ENCODE peak calls at places on chromosomes 1 and 21, in four cellular contexts. E is adrenal gland, L is stomach, W is right lobe of liver. O is an unnamed sample.

GRCh38 chr1:47856994-47857393 is 140.2 kb downstream of the TRABD2B start:
- DNase-seq in E (no peak), L (no peak), W (no peak), O (no peak)

GRCh38 chr1:1758692-1759455 is 19.4 kb downstream of the NADK start:
- DNase-seq in E (peak), L (peak), W (peak), O (peak)

GRCh38 chr1:24639881-24640280 is 3.2 kb upstream of the SRRM1 start:
- DNase-seq in E (no peak), L (no peak), W (no peak), O (no peak)

GRCh38 chr1:235513495-235514366 is 9.5 kb upstream of the B3GALNT2 start:
- DNase-seq in E (peak), L (no peak), W (no peak), O (no peak)

GRCh38 chr1:110783292-110783918 is 89.5 kb upstream of the CD53 start:
- DNase-seq in E (peak), L (peak), W (peak), O (peak)

GRCh38 chr1:7298749-7299151 is 472.3 kb upstream of the VAMP3 start:
- DNase-seq in E (no peak), L (no peak), W (no peak), O (no peak)

GRCh38 chr1:115317101-115318012 is 20.7 kb downstream of the NGF start:
- DNase-seq in E (no peak), L (peak), W (no peak), O (no peak)

GRCh38 chr21:46111857-46112730 is 14.2 kb downstream of the COL6A2 start:
- DNase-seq in E (peak), L (peak), W (peak), O (peak)

GRCh38 chr1:16122916-16123315 is 33.0 kb downstream of the EPHA2 start:
- DNase-seq in E (no peak), L (no peak), W (no peak), O (no peak)

GRCh38 chr1:178938959-178939317 is 68.1 kb upstream of the ANGPTL1 start:
- DNase-seq in E (peak), L (no peak), W (no peak), O (peak)

GRCh38 chr1:182608850-182609610 is 4.8 kb upstream of the RGS16 start:
- DNase-seq in E (no peak), L (no peak), W (no peak), O (no peak)

GRCh38 chr21:35198004-35198403 is 148.9 kb upstream of the RUNX1 start:
- DNase-seq in E (no peak), L (no peak), W (no peak), O (no peak)

GRCh38 chr1:221247050-221247449 is 367.8 kb downstream of the HLX start:
- DNase-seq in E (no peak), L (no peak), W (no peak), O (no peak)

GRCh38 chr1:232575524-232576040 is 54.4 kb downstream of the SIPA1L2 start:
- DNase-seq in E (no peak), L (no peak), W (no peak), O (no peak)

GRCh38 chr1:24929876-24930702 is at the start of gene RUNX3:
- DNase-seq in E (no peak), L (peak), W (peak), O (peak)

GRCh38 chr1:16631248-16632043 is 18.1 kb upstream of the NBPF1 start:
- DNase-seq in E (peak), L (peak), W (peak), O (peak)

GRCh38 chr1:62325696-62326095 is 6.5 kb upstream of the KANK4 start:
- DNase-seq in E (no peak), L (no peak), W (no peak), O (no peak)

GRCh38 chr1:43979528-43980254 is 681 bp downstream of the B4GALT2 start:
- DNase-seq in E (peak), L (peak), W (peak), O (peak)

GRCh38 chr21:31634993-31635392 is 24.5 kb upstream of the SOD1 start:
- DNase-seq in E (no peak), L (no peak), W (no peak), O (no peak)

GRCh38 chr1:57061369-57061768 is 95.6 kb upstream of the C8B start:
- DNase-seq in E (no peak), L (peak), W (peak), O (no peak)

GRCh38 chr1:19412654-19413053 is 72.7 kb downstream of the CAPZB start:
- DNase-seq in E (no peak), L (no peak), W (no peak), O (no peak)

GRCh38 chr1:109624215-109625010 is 4.8 kb downstream of the AMPD2 start:
- DNase-seq in E (no peak), L (no peak), W (no peak), O (no peak)

GRCh38 chr1:43671626-43672330 is 21.8 kb downstream of the KDM4A start:
- DNase-seq in E (peak), L (no peak), W (no peak), O (no peak)

GRCh38 chr1:119646521-119647227 is 1.4 kb downstream of the ZNF697 start:
- DNase-seq in E (peak), L (no peak), W (no peak), O (no peak)

GRCh38 chr1:154414606-154415005 is 9.5 kb downstream of the IL6R start:
- DNase-seq in E (peak), L (peak), W (peak), O (no peak)

GRCh38 chr21:45041351-45041805 is 33.0 kb upstream of the ADARB1 start:
- DNase-seq in E (peak), L (peak), W (peak), O (peak)

GRCh38 chr1:228666686-228667085 is 68.6 kb upstream of the RHOU start:
- DNase-seq in E (no peak), L (no peak), W (no peak), O (no peak)

GRCh38 chr1:177600936-177601335 is 368.9 kb downstream of the SEC16B start:
- DNase-seq in E (no peak), L (peak), W (no peak), O (no peak)

GRCh38 chr1:178528963-178529355 is 16.1 kb downstream of the TEX35 start:
- DNase-seq in E (no peak), L (no peak), W (no peak), O (no peak)

GRCh38 chr1:12486401-12487005 is 131.5 kb downstream of the DHRS3 start:
- DNase-seq in E (no peak), L (no peak), W (no peak), O (no peak)

GRCh38 chr1:5379176-5379759 is 613.0 kb downstream of the NPHP4 start:
- DNase-seq in E (no peak), L (no peak), W (no peak), O (no peak)

GRCh38 chr1:94209425-94209824 is 28.0 kb downstream of the ARHGAP29 start:
- DNase-seq in E (no peak), L (no peak), W (no peak), O (no peak)

DNA sequence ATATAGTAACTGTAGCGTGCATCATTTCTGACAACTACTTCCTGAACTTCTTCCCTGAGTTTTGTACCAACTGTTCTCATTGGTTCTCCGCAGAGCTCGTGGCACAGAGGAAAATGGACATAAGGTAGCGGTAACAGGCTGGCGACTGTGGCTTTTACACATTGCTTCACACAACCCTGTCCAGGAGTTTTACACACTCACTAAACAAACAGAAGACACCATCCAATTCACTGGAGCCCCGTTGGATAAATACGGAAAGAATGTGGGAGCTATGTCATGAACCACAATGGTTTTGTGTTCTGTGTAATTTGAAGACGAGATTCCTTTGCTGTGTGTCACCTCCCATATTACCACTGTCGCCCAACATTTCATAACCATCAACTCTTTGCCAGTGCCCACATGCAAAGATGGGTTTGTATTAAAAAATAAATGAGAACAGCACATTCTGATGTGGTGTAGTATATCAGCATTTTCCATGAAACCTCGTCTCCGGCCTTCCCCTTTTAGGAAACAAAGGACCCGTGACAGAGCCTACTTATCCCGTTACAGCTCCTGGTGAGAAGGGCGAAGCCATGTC is 47.3 kb upstream of the ENAH start:
- DNase-seq in E (no peak), L (no peak), W (no peak), O (no peak)
- H3K4me3 ChIP-seq in E (no peak), L (no peak), W (no peak), O (no peak)

DNA sequence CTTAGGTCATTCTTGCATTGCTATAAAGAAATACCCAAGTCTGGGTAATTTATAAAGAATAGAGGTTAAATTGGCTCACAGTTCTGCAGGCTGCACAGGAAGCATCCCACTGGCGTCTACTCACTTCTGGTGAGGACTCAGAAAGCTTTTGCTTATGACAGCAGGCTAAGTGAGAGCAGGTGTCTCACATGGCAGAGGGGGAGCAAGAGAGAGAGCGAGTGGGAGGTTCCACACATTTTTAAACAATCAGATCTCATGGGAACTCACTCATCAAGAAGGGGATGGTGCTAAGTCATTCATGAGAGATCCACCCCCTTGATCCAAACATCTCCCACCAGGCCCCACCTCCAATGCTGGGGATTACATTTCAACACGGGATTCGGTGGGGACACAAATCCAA is 13.6 kb upstream of the RGS4 start:
- DNase-seq in E (no peak), L (no peak), W (no peak), O (no peak)
- H3K4me3 ChIP-seq in E (no peak), L (no peak), W (no peak), O (no peak)

GRCh38 chr1:160707171-160708109 is 4.2 kb downstream of the CD48 start:
- DNase-seq in E (no peak), L (no peak), W (no peak), O (no peak)
- H3K4me3 ChIP-seq in E (no peak), L (no peak), W (no peak), O (no peak)

GRCh38 chr1:230114245-230114651 is 47.2 kb downstream of the GALNT2 start:
- DNase-seq in E (peak), L (no peak), W (peak), O (no peak)
- H3K4me3 ChIP-seq in E (no peak), L (no peak), W (no peak), O (no peak)

GRCh38 chr1:243473281-243474210 is 217.7 kb downstream of the SDCCAG8 start:
- DNase-seq in E (no peak), L (no peak), W (no peak), O (no peak)
- H3K4me3 ChIP-seq in E (peak), L (peak), W (no peak), O (peak)